ENCODE peak calls at places on chromosomes 7 and 10, in seven cellular contexts. X is A549, H is K562, J is H1, S is H9, W is GM23248, O is PC-3. D is an unnamed sample.

GRCh38 chr10:81874878-81875679 is at the start of gene NRG3:
- DNase-seq in X (no peak), H (no peak), J (peak; percentile 54), S (no peak), W (peak; percentile 4), O (no peak), D (no peak)

GRCh38 chr7:27420702-27421101 is 178.1 kb downstream of the EVX1 start:
- DNase-seq in X (no peak), H (no peak), J (no peak), S (no peak), W (no peak), O (no peak), D (no peak)

GRCh38 chr10:112985701-112986510 is 35.9 kb downstream of the TCF7L2 start:
- DNase-seq in X (no peak), H (no peak), J (no peak), S (no peak), W (peak; percentile 78), O (no peak), D (peak; percentile 86)

GRCh38 chr7:94251-94801 is 98.0 kb upstream of the FAM20C start:
- DNase-seq in X (no peak), H (no peak), J (no peak), S (no peak), W (no peak), O (no peak), D (no peak)

GRCh38 chr7:95794917-95795515 is 22.7 kb downstream of the DYNC1I1 start:
- DNase-seq in X (no peak), H (peak; percentile 70), J (no peak), S (peak; percentile 44), W (peak; percentile 53), O (peak; percentile 62), D (peak; percentile 26)

GRCh38 chr7:11625669-11626068 is 206.3 kb downstream of the THSD7A start:
- DNase-seq in X (no peak), H (no peak), J (no peak), S (no peak), W (no peak), O (no peak), D (peak; percentile 27)

GRCh38 chr10:93281367-93281720 is 200.8 kb downstream of the MYOF start:
- DNase-seq in X (no peak), H (no peak), J (no peak), S (no peak), W (no peak), O (no peak), D (no peak)

GRCh38 chr10:3242251-3242650 is 69.7 kb upstream of the PITRM1 start:
- DNase-seq in X (no peak), H (no peak), J (no peak), S (no peak), W (no peak), O (no peak), D (no peak)

GRCh38 chr7:137209151-137209822 is 134.2 kb downstream of the PTN start:
- DNase-seq in X (no peak), H (no peak), J (no peak), S (no peak), W (no peak), O (no peak), D (peak; percentile 60)

GRCh38 chr7:139783647-139784385 is 6.0 kb upstream of the HIPK2 start:
- DNase-seq in X (no peak), H (no peak), J (no peak), S (no peak), W (no peak), O (peak; percentile 65), D (no peak)

GRCh38 chr10:93458821-93459257 is 23.3 kb downstream of the MYOF start:
- DNase-seq in X (peak; percentile 91), H (no peak), J (no peak), S (peak; percentile 82), W (peak; percentile 100), O (peak; percentile 96), D (peak; percentile 100)

GRCh38 chr10:14009315-14010082 is 321.2 kb downstream of the FRMD4A start:
- DNase-seq in X (no peak), H (no peak), J (no peak), S (no peak), W (peak; percentile 90), O (peak; percentile 48), D (peak; percentile 91)

GRCh38 chr7:83413831-83414230 is 235.1 kb downstream of the SEMA3E start:
- DNase-seq in X (no peak), H (no peak), J (no peak), S (no peak), W (peak; percentile 3), O (peak; percentile 13), D (peak; percentile 44)

GRCh38 chr10:122706947-122707346 is 7.3 kb upstream of the C10orf120 start:
- DNase-seq in X (no peak), H (no peak), J (no peak), S (no peak), W (no peak), O (no peak), D (no peak)

GRCh38 chr7:115634633-115635032 is 395.9 kb downstream of the TFEC start:
- DNase-seq in X (peak; percentile 2), H (no peak), J (no peak), S (no peak), W (peak; percentile 13), O (peak; percentile 83), D (no peak)

GRCh38 chr10:56286096-56286495 is 75.0 kb downstream of the ZWINT start:
- DNase-seq in X (no peak), H (no peak), J (no peak), S (no peak), W (no peak), O (peak; percentile 42), D (no peak)

GRCh38 chr10:77348711-77349110 is 288.9 kb downstream of the KCNMA1 start:
- DNase-seq in X (no peak), H (no peak), J (no peak), S (no peak), W (no peak), O (no peak), D (no peak)

GRCh38 chr10:108561649-108562048 is 1361.7 kb downstream of the XPNPEP1 start:
- DNase-seq in X (no peak), H (no peak), J (no peak), S (no peak), W (peak; percentile 74), O (peak; percentile 95), D (peak; percentile 35)

GRCh38 chr7:132666076-132666775 is 90.0 kb upstream of the PLXNA4 start:
- DNase-seq in X (no peak), H (no peak), J (no peak), S (no peak), W (peak; percentile 43), O (no peak), D (no peak)

GRCh38 chr10:114176511-114176910 is 2.5 kb upstream of the CCDC186 start:
- DNase-seq in X (no peak), H (no peak), J (no peak), S (no peak), W (no peak), O (no peak), D (no peak)

GRCh38 chr7:127365957-127366315 is 26.6 kb downstream of the ZNF800 start:
- DNase-seq in X (no peak), H (no peak), J (no peak), S (no peak), W (no peak), O (no peak), D (no peak)

DNA sequence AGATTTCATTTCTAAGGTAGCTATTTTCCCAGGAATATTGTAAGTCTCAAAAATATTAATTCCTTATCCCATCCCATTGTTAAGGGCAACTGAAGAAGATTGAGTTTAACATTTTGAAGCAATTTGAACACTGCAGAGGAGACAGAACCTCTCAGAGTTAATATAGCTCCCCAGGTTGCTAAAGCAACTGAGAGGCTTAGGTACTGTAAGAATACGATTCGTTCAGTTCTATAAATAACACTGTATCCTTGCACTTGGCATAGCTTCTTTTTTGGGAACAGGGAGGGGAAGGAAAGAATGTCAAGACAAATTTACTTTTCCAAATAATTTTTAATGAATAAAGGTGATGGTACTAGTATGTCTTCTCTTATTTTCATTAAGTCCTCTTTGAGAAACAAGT is 658.4 kb upstream of the CELF2 start:
- DNase-seq in X (no peak), H (no peak), J (no peak), S (no peak), W (no peak), O (no peak), D (no peak)
- H3K4me1 ChIP-seq in X (no peaks in the 10 kb centered on the region), H (no peaks in the 10 kb centered on the region), J (no peaks in the 10 kb centered on the region), S (peaks cover 6% of the 10 kb centered on the region), W (no peaks in the 10 kb centered on the region), O (no peaks in the 10 kb centered on the region), D (no peaks in the 10 kb centered on the region)

DNA sequence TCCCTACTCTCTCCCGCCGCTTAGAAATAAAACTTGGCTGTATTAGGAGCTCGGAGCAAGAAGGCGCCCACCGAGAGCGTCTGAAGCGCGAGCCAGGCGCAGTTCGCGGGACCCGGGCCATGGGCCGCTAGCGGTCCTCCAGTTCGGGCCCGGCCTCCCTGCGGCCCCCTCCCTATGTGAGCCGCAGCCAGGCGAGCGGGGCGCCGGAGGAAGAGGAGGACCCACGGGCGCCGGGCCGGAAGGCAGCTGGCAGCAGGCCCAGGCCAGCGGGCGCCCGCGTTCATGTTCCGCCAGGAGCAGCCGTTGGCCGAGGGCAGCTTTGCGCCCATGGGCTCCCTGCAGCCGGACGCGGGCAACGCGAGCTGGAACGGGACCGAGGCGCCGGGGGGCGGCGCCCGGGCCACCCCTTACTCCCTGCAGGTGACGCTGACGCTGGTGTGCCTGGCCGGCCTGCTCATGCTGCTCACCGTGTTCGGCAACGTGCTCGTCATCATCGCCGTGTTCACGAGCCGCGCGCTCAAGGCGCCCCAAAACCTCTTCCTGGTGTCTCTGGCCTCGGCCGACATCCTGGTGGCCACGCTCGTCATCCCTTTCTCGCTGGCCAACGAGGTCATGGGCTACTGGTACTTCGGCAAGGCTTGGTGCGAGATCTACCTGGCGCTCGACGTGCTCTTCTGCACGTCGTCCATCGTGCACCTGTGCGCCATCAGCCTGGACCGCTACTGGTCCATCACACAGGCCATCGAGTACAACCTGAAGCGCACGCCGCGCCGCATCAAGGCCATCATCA is 1.1 kb downstream of the ADRA2A start:
- DNase-seq in X (no peak), H (no peak), J (peak; percentile 66), S (peak; percentile 46), W (peak; percentile 62), O (no peak), D (no peak)
- H3K4me2 ChIP-seq in X (peak overlapping the region; percentile 99), H (no peak overlapping the region), J (peak overlapping the region; percentile 88), S (peak overlapping the region; percentile 60), W (peak overlapping the region; percentile 91), O (peak overlapping the region; percentile 96), D (peak overlapping the region; percentile 25)

GRCh38 chr7:155236386-155236785 is 61.3 kb upstream of the INSIG1 start:
- DNase-seq in X (no peak), H (no peak), J (no peak), S (no peak), W (no peak), O (no peak), D (no peak)
- H3K4me1 ChIP-seq in X (peaks cover 25% of the 10 kb centered on the region), H (peaks cover 7% of the 10 kb centered on the region), J (no peaks in the 10 kb centered on the region), S (peaks cover 3% of the 10 kb centered on the region), W (no peaks in the 10 kb centered on the region), O (peaks cover 39% of the 10 kb centered on the region), D (peaks cover 6% of the 10 kb centered on the region)

DNA sequence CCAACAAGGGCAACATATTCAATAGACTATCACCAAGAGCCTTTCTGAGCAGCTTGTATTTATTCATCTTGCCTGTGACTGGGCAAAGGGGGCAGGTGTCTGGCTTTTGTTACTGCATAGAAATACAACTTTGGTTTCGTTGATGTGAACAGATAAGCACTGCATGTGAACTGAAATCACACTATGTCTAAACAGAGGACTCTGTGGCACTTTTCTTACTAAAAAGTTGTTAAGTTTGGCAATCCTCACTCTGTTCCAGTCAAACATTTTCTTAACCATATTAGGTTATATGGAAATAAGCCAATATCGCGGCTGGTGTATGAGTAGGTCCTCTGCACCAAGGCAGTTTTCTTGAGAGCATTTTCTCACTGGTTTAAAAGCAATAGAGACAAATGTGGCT is 48.5 kb downstream of the CALD1 start:
- DNase-seq in X (no peak), H (no peak), J (no peak), S (no peak), W (peak; percentile 81), O (no peak), D (peak; percentile 95)
- H3K4me2 ChIP-seq in X (no peak overlapping the region), H (no peak overlapping the region), J (no peak overlapping the region), S (no peak overlapping the region), W (peak overlapping the region; percentile 45), O (no peak overlapping the region), D (no peak overlapping the region)

D was measured in fibroblast of lung.